ENCODE peak calls at places on chromosomes 12 and 14, in seven cellular contexts. One of them, this sample, is unnamed.

GRCh38 chr14:35268946-35269345 is 23.2 kb upstream of the PSMA6 start:
- DNase-seq in HTR-8/SVneo: no peak
- DNase-seq in GM23248: no peak
- DNase-seq in stimulated activated CD4-positive, alpha-beta T cell treated with anti-CD3 and anti-CD28 coated beads, Interleukin-15, amount 100 ng/mL, for 24 hours: no peak
- DNase-seq in GM03348: no peak
- DNase-seq in NCI-H1417: no peak
- DNase-seq in anterior cingulate cortex: no peak
- DNase-seq in this sample: no peak

GRCh38 chr14:34361504-34362011 is 100.5 kb downstream of the SPTSSA start:
- DNase-seq in HTR-8/SVneo: no peak
- DNase-seq in GM23248: peak
- DNase-seq in stimulated activated CD4-positive, alpha-beta T cell treated with anti-CD3 and anti-CD28 coated beads, Interleukin-15, amount 100 ng/mL, for 24 hours: no peak
- DNase-seq in GM03348: no peak
- DNase-seq in NCI-H1417: no peak
- DNase-seq in anterior cingulate cortex: no peak
- DNase-seq in this sample: no peak

GRCh38 chr12:57809425-57809824 is 9.1 kb downstream of the AVIL start:
- DNase-seq in HTR-8/SVneo: no peak
- DNase-seq in GM23248: no peak
- DNase-seq in stimulated activated CD4-positive, alpha-beta T cell treated with anti-CD3 and anti-CD28 coated beads, Interleukin-15, amount 100 ng/mL, for 24 hours: no peak
- DNase-seq in GM03348: no peak
- DNase-seq in NCI-H1417: no peak
- DNase-seq in anterior cingulate cortex: no peak
- DNase-seq in this sample: no peak

GRCh38 chr12:113472191-113473190 is 820 bp upstream of the LHX5 start:
- DNase-seq in HTR-8/SVneo: no peak
- DNase-seq in GM23248: no peak
- DNase-seq in stimulated activated CD4-positive, alpha-beta T cell treated with anti-CD3 and anti-CD28 coated beads, Interleukin-15, amount 100 ng/mL, for 24 hours: no peak
- DNase-seq in GM03348: no peak
- DNase-seq in NCI-H1417: no peak
- DNase-seq in anterior cingulate cortex: no peak
- DNase-seq in this sample: no peak

GRCh38 chr14:95240859-95241813 is 78.6 kb downstream of the CLMN start:
- DNase-seq in HTR-8/SVneo: no peak
- DNase-seq in GM23248: peak
- DNase-seq in stimulated activated CD4-positive, alpha-beta T cell treated with anti-CD3 and anti-CD28 coated beads, Interleukin-15, amount 100 ng/mL, for 24 hours: no peak
- DNase-seq in GM03348: no peak
- DNase-seq in NCI-H1417: no peak
- DNase-seq in anterior cingulate cortex: no peak
- DNase-seq in this sample: no peak

GRCh38 chr14:95398630-95399547 is 79.2 kb upstream of the CLMN start:
- DNase-seq in HTR-8/SVneo: no peak
- DNase-seq in GM23248: no peak
- DNase-seq in stimulated activated CD4-positive, alpha-beta T cell treated with anti-CD3 and anti-CD28 coated beads, Interleukin-15, amount 100 ng/mL, for 24 hours: no peak
- DNase-seq in GM03348: no peak
- DNase-seq in NCI-H1417: no peak
- DNase-seq in anterior cingulate cortex: no peak
- DNase-seq in this sample: no peak

GRCh38 chr12:94100254-94100653 is 48.1 kb upstream of the PLXNC1 start:
- DNase-seq in HTR-8/SVneo: peak
- DNase-seq in GM23248: peak
- DNase-seq in stimulated activated CD4-positive, alpha-beta T cell treated with anti-CD3 and anti-CD28 coated beads, Interleukin-15, amount 100 ng/mL, for 24 hours: peak
- DNase-seq in GM03348: no peak
- DNase-seq in NCI-H1417: no peak
- DNase-seq in anterior cingulate cortex: peak
- DNase-seq in this sample: no peak

GRCh38 chr12:105324704-105325103 is 5.8 kb upstream of the C12orf75 start:
- DNase-seq in HTR-8/SVneo: no peak
- DNase-seq in GM23248: peak
- DNase-seq in stimulated activated CD4-positive, alpha-beta T cell treated with anti-CD3 and anti-CD28 coated beads, Interleukin-15, amount 100 ng/mL, for 24 hours: no peak
- DNase-seq in GM03348: no peak
- DNase-seq in NCI-H1417: no peak
- DNase-seq in anterior cingulate cortex: no peak
- DNase-seq in this sample: no peak

GRCh38 chr14:68359862-68360552 is 432.9 kb downstream of the ZFP36L1 start:
- DNase-seq in HTR-8/SVneo: peak
- DNase-seq in GM23248: peak
- DNase-seq in stimulated activated CD4-positive, alpha-beta T cell treated with anti-CD3 and anti-CD28 coated beads, Interleukin-15, amount 100 ng/mL, for 24 hours: no peak
- DNase-seq in GM03348: peak
- DNase-seq in NCI-H1417: no peak
- DNase-seq in anterior cingulate cortex: peak
- DNase-seq in this sample: peak

GRCh38 chr12:109818900-109819500 is 14.2 kb downstream of the TRPV4 start:
- DNase-seq in HTR-8/SVneo: peak
- DNase-seq in GM23248: peak
- DNase-seq in stimulated activated CD4-positive, alpha-beta T cell treated with anti-CD3 and anti-CD28 coated beads, Interleukin-15, amount 100 ng/mL, for 24 hours: no peak
- DNase-seq in GM03348: peak
- DNase-seq in NCI-H1417: no peak
- DNase-seq in anterior cingulate cortex: no peak
- DNase-seq in this sample: peak

GRCh38 chr12:56677680-56678079 is 10.4 kb downstream of the PTGES3 start:
- DNase-seq in HTR-8/SVneo: no peak
- DNase-seq in GM23248: no peak
- DNase-seq in stimulated activated CD4-positive, alpha-beta T cell treated with anti-CD3 and anti-CD28 coated beads, Interleukin-15, amount 100 ng/mL, for 24 hours: peak
- DNase-seq in GM03348: no peak
- DNase-seq in NCI-H1417: no peak
- DNase-seq in anterior cingulate cortex: no peak
- DNase-seq in this sample: no peak

GRCh38 chr12:13205809-13206559 is 9.5 kb downstream of the EMP1 start:
- DNase-seq in HTR-8/SVneo: peak
- DNase-seq in GM23248: peak
- DNase-seq in stimulated activated CD4-positive, alpha-beta T cell treated with anti-CD3 and anti-CD28 coated beads, Interleukin-15, amount 100 ng/mL, for 24 hours: peak
- DNase-seq in GM03348: peak
- DNase-seq in NCI-H1417: no peak
- DNase-seq in anterior cingulate cortex: no peak
- DNase-seq in this sample: peak

GRCh38 chr14:68476965-68477455 is 315.9 kb downstream of the ZFP36L1 start:
- DNase-seq in HTR-8/SVneo: no peak
- DNase-seq in GM23248: no peak
- DNase-seq in stimulated activated CD4-positive, alpha-beta T cell treated with anti-CD3 and anti-CD28 coated beads, Interleukin-15, amount 100 ng/mL, for 24 hours: no peak
- DNase-seq in GM03348: no peak
- DNase-seq in NCI-H1417: no peak
- DNase-seq in anterior cingulate cortex: no peak
- DNase-seq in this sample: no peak

GRCh38 chr12:68792952-68793351 is 15.0 kb upstream of the MDM2 start:
- DNase-seq in HTR-8/SVneo: peak
- DNase-seq in GM23248: peak
- DNase-seq in stimulated activated CD4-positive, alpha-beta T cell treated with anti-CD3 and anti-CD28 coated beads, Interleukin-15, amount 100 ng/mL, for 24 hours: no peak
- DNase-seq in GM03348: peak
- DNase-seq in NCI-H1417: peak
- DNase-seq in anterior cingulate cortex: no peak
- DNase-seq in this sample: no peak

GRCh38 chr12:1176191-1176590 is 185.2 kb downstream of the ERC1 start:
- DNase-seq in HTR-8/SVneo: no peak
- DNase-seq in GM23248: no peak
- DNase-seq in stimulated activated CD4-positive, alpha-beta T cell treated with anti-CD3 and anti-CD28 coated beads, Interleukin-15, amount 100 ng/mL, for 24 hours: no peak
- DNase-seq in GM03348: no peak
- DNase-seq in NCI-H1417: no peak
- DNase-seq in anterior cingulate cortex: no peak
- DNase-seq in this sample: no peak

GRCh38 chr14:100708349-100709217 is 18.1 kb upstream of the DLK1 start:
- DNase-seq in HTR-8/SVneo: no peak
- DNase-seq in GM23248: peak
- DNase-seq in stimulated activated CD4-positive, alpha-beta T cell treated with anti-CD3 and anti-CD28 coated beads, Interleukin-15, amount 100 ng/mL, for 24 hours: no peak
- DNase-seq in GM03348: no peak
- DNase-seq in NCI-H1417: peak
- DNase-seq in anterior cingulate cortex: no peak
- DNase-seq in this sample: no peak

GRCh38 chr14:35223927-35224326 is 68.3 kb upstream of the PSMA6 start:
- DNase-seq in HTR-8/SVneo: no peak
- DNase-seq in GM23248: no peak
- DNase-seq in stimulated activated CD4-positive, alpha-beta T cell treated with anti-CD3 and anti-CD28 coated beads, Interleukin-15, amount 100 ng/mL, for 24 hours: no peak
- DNase-seq in GM03348: no peak
- DNase-seq in NCI-H1417: no peak
- DNase-seq in anterior cingulate cortex: no peak
- DNase-seq in this sample: no peak

GRCh38 chr14:70188608-70189540 is at the start of gene SLC8A3:
- DNase-seq in HTR-8/SVneo: peak
- DNase-seq in GM23248: peak
- DNase-seq in stimulated activated CD4-positive, alpha-beta T cell treated with anti-CD3 and anti-CD28 coated beads, Interleukin-15, amount 100 ng/mL, for 24 hours: peak
- DNase-seq in GM03348: peak
- DNase-seq in NCI-H1417: peak
- DNase-seq in anterior cingulate cortex: peak
- DNase-seq in this sample: peak

GRCh38 chr12:132222096-132222807 is 78.0 kb downstream of the NOC4L start:
- DNase-seq in HTR-8/SVneo: peak
- DNase-seq in GM23248: peak
- DNase-seq in stimulated activated CD4-positive, alpha-beta T cell treated with anti-CD3 and anti-CD28 coated beads, Interleukin-15, amount 100 ng/mL, for 24 hours: peak
- DNase-seq in GM03348: peak
- DNase-seq in NCI-H1417: peak
- DNase-seq in anterior cingulate cortex: peak
- DNase-seq in this sample: peak

GRCh38 chr14:48325486-48325885 is 650.1 kb upstream of the MDGA2 start:
- DNase-seq in HTR-8/SVneo: peak
- DNase-seq in GM23248: no peak
- DNase-seq in stimulated activated CD4-positive, alpha-beta T cell treated with anti-CD3 and anti-CD28 coated beads, Interleukin-15, amount 100 ng/mL, for 24 hours: no peak
- DNase-seq in GM03348: no peak
- DNase-seq in NCI-H1417: no peak
- DNase-seq in anterior cingulate cortex: no peak
- DNase-seq in this sample: no peak

GRCh38 chr12:14841761-14842160 is 1.6 kb downstream of the ART4 start:
- DNase-seq in HTR-8/SVneo: peak
- DNase-seq in GM23248: peak
- DNase-seq in stimulated activated CD4-positive, alpha-beta T cell treated with anti-CD3 and anti-CD28 coated beads, Interleukin-15, amount 100 ng/mL, for 24 hours: no peak
- DNase-seq in GM03348: peak
- DNase-seq in NCI-H1417: no peak
- DNase-seq in anterior cingulate cortex: no peak
- DNase-seq in this sample: peak

GRCh38 chr14:56339855-56340701 is 221.9 kb downstream of the PELI2 start:
- DNase-seq in HTR-8/SVneo: peak
- DNase-seq in GM23248: peak
- DNase-seq in stimulated activated CD4-positive, alpha-beta T cell treated with anti-CD3 and anti-CD28 coated beads, Interleukin-15, amount 100 ng/mL, for 24 hours: peak
- DNase-seq in GM03348: peak
- DNase-seq in NCI-H1417: peak
- DNase-seq in anterior cingulate cortex: peak
- DNase-seq in this sample: peak

GRCh38 chr12:13001725-13002040 is 1.6 kb upstream of the HEBP1 start:
- DNase-seq in HTR-8/SVneo: no peak
- DNase-seq in GM23248: no peak
- DNase-seq in stimulated activated CD4-positive, alpha-beta T cell treated with anti-CD3 and anti-CD28 coated beads, Interleukin-15, amount 100 ng/mL, for 24 hours: no peak
- DNase-seq in GM03348: no peak
- DNase-seq in NCI-H1417: no peak
- DNase-seq in anterior cingulate cortex: no peak
- DNase-seq in this sample: no peak

GRCh38 chr12:131782061-131782460 is 46.1 kb upstream of the MMP17 start:
- DNase-seq in HTR-8/SVneo: no peak
- DNase-seq in GM23248: peak
- DNase-seq in stimulated activated CD4-positive, alpha-beta T cell treated with anti-CD3 and anti-CD28 coated beads, Interleukin-15, amount 100 ng/mL, for 24 hours: no peak
- DNase-seq in GM03348: peak
- DNase-seq in NCI-H1417: no peak
- DNase-seq in anterior cingulate cortex: no peak
- DNase-seq in this sample: no peak

GRCh38 chr12:72296389-72296788 is 24.2 kb downstream of the TRHDE start:
- DNase-seq in HTR-8/SVneo: peak
- DNase-seq in GM23248: peak
- DNase-seq in stimulated activated CD4-positive, alpha-beta T cell treated with anti-CD3 and anti-CD28 coated beads, Interleukin-15, amount 100 ng/mL, for 24 hours: no peak
- DNase-seq in GM03348: no peak
- DNase-seq in NCI-H1417: no peak
- DNase-seq in anterior cingulate cortex: no peak
- DNase-seq in this sample: peak

GRCh38 chr12:98229539-98229921 is 285.9 kb upstream of the TMPO start:
- DNase-seq in HTR-8/SVneo: no peak
- DNase-seq in GM23248: no peak
- DNase-seq in stimulated activated CD4-positive, alpha-beta T cell treated with anti-CD3 and anti-CD28 coated beads, Interleukin-15, amount 100 ng/mL, for 24 hours: no peak
- DNase-seq in GM03348: no peak
- DNase-seq in NCI-H1417: no peak
- DNase-seq in anterior cingulate cortex: no peak
- DNase-seq in this sample: no peak

This sample was measured in foreskin fibroblast.